ENCODE peak calls at places on chromosomes 16 and 17, in four cellular contexts. X, L, C and B are unnamed samples. For H3K4me1, the result is how much of the 10 kb centered on the place peaks cover.

GRCh38 chr16:75289189-75289588 is 37.8 kb upstream of the BCAR1 start:
- DNase-seq in C (no peak), L (peak), X (peak), B (no peak)

GRCh38 chr17:77266891-77267341 is 126.1 kb downstream of the SEC14L1 start:
- DNase-seq in C (peak), L (peak), X (peak), B (peak)

GRCh38 chr17:70158180-70158579 is 11.2 kb upstream of the KCNJ2 start:
- DNase-seq in X (no peak), C (no peak), L (no peak), B (no peak)

GRCh38 chr17:17928422-17929386 is 43.5 kb downstream of the TOM1L2 start:
- DNase-seq in L (no peak), X (no peak), C (no peak), B (no peak)

GRCh38 chr17:43587647-43588046 is 41.5 kb upstream of the ETV4 start:
- DNase-seq in L (no peak), X (no peak), C (no peak), B (no peak)

GRCh38 chr17:17785407-17785806 is 51.4 kb downstream of the SREBF1 start:
- DNase-seq in C (no peak), X (no peak), L (no peak), B (no peak)

GRCh38 chr17:77363821-77364361 is 223.1 kb downstream of the SEC14L1 start:
- DNase-seq in C (no peak), X (peak), L (peak), B (peak)

GRCh38 chr16:67417333-67418061 is 1.2 kb upstream of the ZDHHC1 start:
- DNase-seq in X (no peak), L (no peak), C (no peak), B (no peak)

GRCh38 chr17:41959336-41960095 is 7.1 kb upstream of the CNP start:
- DNase-seq in L (peak), C (peak), X (peak), B (peak)

GRCh38 chr16:85605051-85605911 is 7.8 kb upstream of the GSE1 start:
- DNase-seq in L (peak), C (no peak), X (no peak), B (no peak)

GRCh38 chr17:69609495-69610315 is 195.2 kb downstream of the MAP2K6 start:
- DNase-seq in L (peak), X (peak), C (no peak), B (peak)

GRCh38 chr17:31373150-31374082 is 18.1 kb upstream of the RAB11FIP4 start:
- DNase-seq in L (peak), C (no peak), X (peak), B (no peak)

GRCh38 chr17:77110006-77110374 is 30.8 kb upstream of the SEC14L1 start:
- DNase-seq in X (peak), C (no peak), L (no peak), B (no peak)

GRCh38 chr16:84993926-84994325 is 17.4 kb downstream of the ZDHHC7 start:
- DNase-seq in C (no peak), L (no peak), X (no peak), B (no peak)

GRCh38 chr17:49595328-49595727 is 19.7 kb downstream of the NXPH3 start:
- DNase-seq in L (no peak), X (no peak), C (no peak), B (no peak)

GRCh38 chr16:9555051-9555450 is 463.6 kb downstream of the HAPSTR1 start:
- DNase-seq in C (no peak), L (no peak), X (no peak), B (no peak)

GRCh38 chr16:24667244-24667764 is 62.1 kb upstream of the TNRC6A start:
- DNase-seq in C (no peak), L (no peak), X (no peak), B (no peak)

GRCh38 chr16:27174798-27175197 is 28.5 kb upstream of the KDM8 start:
- DNase-seq in L (peak), X (peak), C (no peak), B (no peak)

GRCh38 chr16:57971848-57972247 is 920 bp upstream of the CNGB1 start:
- DNase-seq in L (no peak), X (no peak), C (no peak), B (no peak)

GRCh38 chr16:89017956-89018604 is 41.1 kb upstream of the CBFA2T3 start:
- DNase-seq in C (no peak), X (no peak), L (no peak), B (no peak)

GRCh38 chr17:44087319-44087718 is 16.8 kb downstream of the G6PC3 start:
- DNase-seq in X (no peak), C (no peak), L (no peak), B (peak)

GRCh38 chr17:82298538-82299421 is 18.6 kb downstream of the CD7 start:
- DNase-seq in L (no peak), C (peak), X (no peak), B (no peak)

GRCh38 chr16:17432902-17433576 is 37.7 kb downstream of the XYLT1 start:
- DNase-seq in L (no peak), C (no peak), X (peak), B (no peak)

GRCh38 chr16:19589771-19590302 is 34.3 kb downstream of the VPS35L start:
- DNase-seq in C (no peak), L (no peak), X (peak), B (no peak)

GRCh38 chr16:31181102-31181830 is 1.3 kb downstream of the FUS start:
- DNase-seq in C (no peak), X (peak), L (peak), B (no peak)

GRCh38 chr17:27618417-27618816 is 12.6 kb upstream of the LGALS9 start:
- DNase-seq in L (no peak), C (no peak), X (no peak), B (no peak)

GRCh38 chr16:83420206-83420760 is 387.5 kb upstream of the HSBP1 start:
- DNase-seq in L (peak), C (no peak), X (peak), B (no peak)

DNA sequence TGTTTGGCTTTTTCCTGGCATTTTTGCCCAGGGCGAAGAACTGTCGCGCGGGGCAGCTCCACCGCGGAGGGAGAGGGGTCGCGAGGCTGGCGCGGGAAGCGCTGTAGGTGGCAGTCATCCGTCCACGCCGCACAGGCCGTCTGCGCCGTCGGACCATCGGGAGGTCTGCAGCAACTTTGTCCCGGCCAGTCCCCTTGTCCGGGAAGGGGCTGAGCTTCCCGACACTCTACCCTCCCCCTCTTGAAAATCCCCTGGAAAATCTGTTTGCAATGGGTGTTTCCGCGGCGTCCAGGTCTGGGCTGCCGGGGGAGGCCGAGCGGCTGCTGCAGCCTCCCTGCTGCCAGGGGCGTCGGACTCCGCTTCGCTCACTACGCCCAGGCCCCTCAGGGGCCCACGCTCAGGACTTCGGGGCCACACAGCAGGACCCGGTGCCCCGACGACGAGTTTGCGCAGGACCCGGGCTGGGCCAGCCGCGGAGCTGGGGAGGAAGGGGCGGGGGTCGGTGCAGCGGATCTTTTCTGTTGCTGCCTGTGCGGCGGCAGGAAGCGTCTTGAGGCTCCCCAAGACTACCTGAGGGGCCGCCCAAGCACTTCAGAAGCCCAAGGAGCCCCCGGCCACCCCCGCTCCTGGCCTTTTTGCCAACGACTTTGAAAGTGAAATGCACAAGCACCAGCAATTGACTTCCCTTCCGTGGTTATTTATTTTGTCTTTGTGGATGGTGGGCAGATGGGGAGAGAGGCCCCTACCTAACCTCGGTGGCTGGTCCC is 2.3 kb upstream of the CBX4 start:
- DNase-seq in X (no peak), C (peak), L (no peak), B (peak)
- H3K4me1 ChIP-seq in X (under half), C (under half), L (under half), B (under half)

GRCh38 chr16:65743558-65743957 is 621.7 kb upstream of the CDH11 start:
- DNase-seq in L (no peak), X (no peak), C (no peak), B (no peak)

GRCh38 chr16:65733706-65734105 is 611.8 kb upstream of the CDH11 start:
- DNase-seq in L (no peak), X (no peak), C (no peak), B (no peak)

GRCh38 chr16:65739518-65739917 is 617.7 kb upstream of the CDH11 start:
- DNase-seq in C (no peak), L (no peak), X (no peak), B (no peak)

GRCh38 chr16:65740716-65741115 is 618.9 kb upstream of the CDH11 start:
- DNase-seq in C (no peak), X (peak), L (no peak), B (no peak)

DNA sequence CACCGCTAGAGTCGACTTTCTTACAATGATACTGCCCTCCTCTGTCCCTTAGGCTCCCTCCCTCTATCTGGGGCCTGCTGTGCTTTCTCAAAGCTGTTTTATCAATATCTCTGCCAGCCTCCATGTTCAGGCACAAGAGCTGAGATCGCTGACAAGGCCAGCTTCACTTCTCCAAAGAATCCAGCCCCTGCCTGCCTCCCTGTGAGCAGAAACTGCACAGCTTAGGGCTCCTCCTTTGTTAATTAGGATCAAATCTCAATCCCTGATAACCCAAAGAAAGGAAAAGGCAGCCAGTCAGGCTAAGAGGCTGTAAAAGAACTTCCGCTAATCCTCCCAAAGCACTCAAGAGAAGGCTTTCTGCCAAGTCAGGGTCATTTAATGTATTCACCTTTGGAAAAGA is 616.0 kb upstream of the CDH11 start:
- DNase-seq in C (no peak), X (no peak), L (peak), B (no peak)
- H4K5ac ChIP-seq in C (no peak), X (no peak), L (no peak), B (no peak)

DNA sequence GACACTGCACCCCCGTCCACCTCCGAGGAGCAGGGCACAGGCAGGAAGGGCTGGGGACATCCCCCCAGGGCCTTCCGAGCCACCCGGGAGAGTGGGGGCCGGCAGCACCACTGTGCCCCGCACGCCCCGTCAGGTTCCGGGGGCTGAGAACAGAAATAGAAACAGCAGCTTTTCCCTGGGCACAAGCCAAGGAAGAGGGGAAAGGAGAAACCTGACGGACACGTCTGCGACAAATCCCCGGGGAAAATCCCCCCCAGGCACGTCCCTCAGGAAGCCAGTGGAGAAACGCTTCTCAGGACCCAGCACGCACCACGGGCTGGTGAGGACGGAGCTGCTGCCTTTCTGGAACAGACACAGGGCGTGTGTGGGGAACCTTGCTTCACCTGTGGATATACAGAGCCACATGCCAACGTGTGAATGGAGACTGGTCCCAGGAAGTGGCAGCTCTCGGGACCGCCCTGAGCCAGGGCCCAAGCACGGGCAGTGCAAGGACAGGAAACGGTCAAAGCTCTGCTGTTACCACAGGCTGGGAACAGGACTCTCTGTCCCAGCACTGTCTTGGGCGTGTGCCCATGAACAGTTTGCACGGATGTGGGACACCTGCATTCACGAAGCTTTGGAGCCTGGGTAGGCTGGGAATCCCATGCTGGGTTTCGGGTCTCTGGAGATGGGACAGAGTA is 1.2 kb upstream of the TMEM204 start:
- DNase-seq in C (no peak), L (no peak), X (no peak), B (no peak)
- H3K4me1 ChIP-seq in C (under half), L (under half), X (under half), B (under half)

DNA sequence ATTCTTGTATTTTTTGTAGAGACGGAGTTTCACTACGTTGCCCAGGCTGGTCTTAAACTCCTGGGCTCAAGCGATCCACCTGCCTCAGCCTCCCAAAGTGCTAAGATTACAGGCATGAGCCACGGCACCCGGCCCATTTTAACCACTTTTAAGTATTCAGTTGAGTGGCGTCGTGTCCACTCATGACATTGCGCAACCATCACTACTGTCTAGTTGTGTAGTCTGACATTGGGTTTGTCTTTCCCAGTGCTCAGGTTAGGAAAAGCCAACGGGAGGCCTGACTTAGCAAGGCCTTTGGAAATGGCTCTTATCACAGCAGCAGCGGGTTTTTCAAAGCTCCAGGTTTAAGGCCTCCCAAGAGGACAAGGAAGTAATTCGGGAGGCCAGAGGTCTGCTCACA is 58.7 kb downstream of the LITAF start:
- DNase-seq in L (no peak), C (no peak), X (no peak), B (no peak)
- H4K5ac ChIP-seq in L (no peak), C (no peak), X (no peak), B (no peak)

GRCh38 chr17:74750039-74750326 is 1.6 kb downstream of the NHERF1 start:
- DNase-seq in C (no peak), X (no peak), L (no peak), B (no peak)
- H3K4me1 ChIP-seq in C (under half), X (under half), L (under half), B (under half)

DNA sequence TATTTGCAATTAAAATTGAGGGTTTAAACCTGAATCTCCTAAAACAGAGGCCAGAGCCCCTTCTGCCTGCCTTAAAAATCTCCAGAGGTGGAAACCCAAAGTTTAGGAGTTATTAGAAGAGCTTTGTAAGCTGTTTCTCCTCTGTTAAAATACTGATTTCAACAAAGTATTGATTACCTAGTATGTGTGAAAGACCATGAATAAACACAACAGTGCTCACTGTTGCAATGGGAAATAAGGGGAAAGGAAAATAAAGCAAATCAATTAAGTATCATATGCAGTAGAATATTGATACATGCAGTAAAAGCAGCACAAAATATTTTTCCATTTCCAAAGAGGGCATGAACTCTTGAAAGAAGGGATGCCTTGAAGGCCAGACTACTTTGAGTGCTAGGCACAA is 14.7 kb downstream of the CDR2 start:
- DNase-seq in L (no peak), C (no peak), X (no peak), B (no peak)
- H4K5ac ChIP-seq in L (no peak), C (no peak), X (no peak), B (no peak)

GRCh38 chr17:75679706-75680201 is 12.6 kb downstream of the SAP30BP start:
- DNase-seq in C (no peak), L (no peak), X (no peak), B (no peak)
- H3K4me1 ChIP-seq in C (under half), L (under half), X (under half), B (under half)

GRCh38 chr16:6929868-6930267 is 402.8 kb upstream of the RBFOX1 start:
- DNase-seq in L (peak), X (no peak), C (no peak), B (no peak)

GRCh38 chr16:6926762-6927161 is 405.9 kb upstream of the RBFOX1 start:
- DNase-seq in L (peak), X (no peak), C (peak), B (peak)

DNA sequence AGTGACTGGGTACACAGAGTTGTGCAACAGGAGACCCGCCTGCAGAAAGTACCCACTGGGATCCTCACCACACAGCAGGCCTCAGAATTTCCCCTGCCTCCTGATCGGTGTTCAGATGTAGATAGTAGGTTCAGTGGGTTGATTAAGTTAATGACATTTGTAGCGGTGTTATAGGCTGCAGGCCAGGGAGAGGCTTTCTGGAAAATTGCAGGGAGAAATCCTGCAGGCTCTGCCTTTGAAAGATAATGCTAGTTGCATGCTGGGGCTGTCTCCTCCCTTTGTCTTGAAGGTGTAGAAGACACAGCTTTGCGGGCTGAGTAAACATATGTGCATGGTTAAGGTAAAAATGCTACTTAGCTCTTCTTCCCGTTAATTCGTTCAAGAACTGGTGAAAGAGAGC is 406.3 kb upstream of the RBFOX1 start:
- DNase-seq in X (no peak), C (no peak), L (peak), B (no peak)
- H4K5ac ChIP-seq in X (no peak), C (no peak), L (no peak), B (no peak)